ENCODE peak calls at places on chromosomes 5 and 9, in five cellular contexts. K is SK-N-SH, Z is GM12878, S is H1, W is K562. C is an unnamed sample.

GRCh38 chr5:52809884-52810283 is 22.2 kb downstream of the ITGA1 start:
- DNase-seq in K (no peak), Z (no peak), S (no peak), W (no peak), C (no peak)

GRCh38 chr9:76218868-76219462 is 175.3 kb downstream of the RFK start:
- DNase-seq in S (no peak), Z (no peak), W (no peak), K (no peak), C (no peak)

GRCh38 chr5:135034186-135034962 is at the start of gene PITX1:
- DNase-seq in W (peak; percentile 95), K (peak; percentile 70), S (no peak), Z (no peak), C (peak; percentile 52)

GRCh38 chr9:98429613-98430012 is 174.2 kb upstream of the TBC1D2 start:
- DNase-seq in K (no peak), Z (no peak), S (no peak), W (peak; percentile 49), C (no peak)

GRCh38 chr9:97438666-97439065 is 26.8 kb downstream of the TDRD7 start:
- DNase-seq in Z (no peak), W (no peak), K (no peak), S (no peak), C (no peak)

GRCh38 chr9:135297716-135298075 is 181.9 kb upstream of the PPP1R26 start:
- DNase-seq in K (no peak), W (no peak), S (no peak), Z (no peak), C (no peak)

GRCh38 chr5:124057161-124057814 is 545.3 kb downstream of the CSNK1G3 start:
- DNase-seq in K (no peak), Z (peak; percentile 47), W (no peak), S (no peak), C (no peak)

GRCh38 chr5:172920447-172920849 is 38.8 kb upstream of the RPL26L1 start:
- DNase-seq in K (no peak), S (no peak), Z (no peak), W (peak; percentile 32), C (no peak)

GRCh38 chr5:87155076-87155475 is 112.6 kb upstream of the RASA1 start:
- DNase-seq in K (no peak), W (no peak), Z (no peak), S (no peak), C (no peak)

GRCh38 chr9:79591463-79591862 is 19.7 kb downstream of the TLE4 start:
- DNase-seq in W (no peak), S (no peak), K (no peak), Z (no peak), C (no peak)
- TF ChIP-seq GABPA in W (no peak), S (no peak), K (no peak), Z (no peak), C (no peak)

GRCh38 chr9:134174526-134175290 is 10.3 kb upstream of the RNU6ATAC start:
- DNase-seq in S (no peak), Z (no peak), W (no peak), K (no peak), C (no peak)
- H4K20me1 ChIP-seq in S (no peaks in the 10 kb centered on the region), Z (no peaks in the 10 kb centered on the region), W (no peaks in the 10 kb centered on the region), K (no peaks in the 10 kb centered on the region), C (no peaks in the 10 kb centered on the region)

DNA sequence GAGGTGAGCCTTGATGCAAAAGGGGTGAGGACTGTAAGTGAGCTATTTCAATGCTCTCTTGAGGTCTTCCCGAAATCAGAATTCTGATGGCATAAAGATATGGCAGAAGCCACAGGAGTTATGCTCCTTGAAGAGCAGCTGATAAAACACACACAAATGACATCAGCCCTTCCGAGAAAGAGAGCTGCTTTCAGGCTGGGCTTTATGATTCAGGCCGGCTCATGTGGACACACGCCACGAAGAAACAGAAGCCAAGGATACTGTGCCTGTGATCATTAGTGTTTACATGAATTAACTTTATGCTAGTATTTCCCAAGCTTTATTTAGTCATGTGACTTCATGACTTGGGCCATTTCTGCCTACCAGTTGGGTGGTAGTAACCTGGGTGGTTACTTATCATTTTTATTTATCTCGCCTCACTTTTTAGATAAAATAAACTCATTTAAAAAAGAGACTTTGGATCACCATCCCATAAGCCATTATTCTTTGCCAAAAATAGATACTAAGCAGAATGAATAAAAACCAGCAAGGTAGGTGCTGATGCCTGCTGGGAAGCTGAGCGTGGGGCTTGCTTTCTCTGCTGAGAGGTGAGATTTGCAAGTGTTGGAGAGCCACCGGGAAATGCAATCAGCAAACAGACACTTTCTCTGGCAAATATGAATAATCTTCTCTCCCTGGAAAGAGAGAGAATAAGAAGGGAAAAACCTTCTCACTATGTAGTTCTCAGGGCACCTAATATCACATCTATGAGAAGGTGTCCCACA is 73.0 kb upstream of the SLC25A51 start:
- DNase-seq in W (peak; percentile 72), K (no peak), Z (no peak), S (no peak), C (no peak)
- TF ChIP-seq GABPA in W (no peak), K (no peak), Z (no peak), S (no peak), C (no peak)

GRCh38 chr9:93467462-93467861 is 14.1 kb upstream of the FAM120AOS start:
- DNase-seq in S (no peak), W (no peak), Z (no peak), K (no peak), C (no peak)

GRCh38 chr9:93467062-93467416 is 13.7 kb upstream of the FAM120AOS start:
- DNase-seq in W (peak; percentile 18), Z (no peak), K (no peak), S (no peak), C (peak; percentile 37)

GRCh38 chr9:93464876-93465275 is 11.5 kb upstream of the FAM120AOS start:
- DNase-seq in S (no peak), Z (no peak), W (peak; percentile 16), K (no peak), C (no peak)

GRCh38 chr9:93465853-93466252 is 12.5 kb upstream of the FAM120AOS start:
- DNase-seq in Z (no peak), S (no peak), K (no peak), W (no peak), C (no peak)

DNA sequence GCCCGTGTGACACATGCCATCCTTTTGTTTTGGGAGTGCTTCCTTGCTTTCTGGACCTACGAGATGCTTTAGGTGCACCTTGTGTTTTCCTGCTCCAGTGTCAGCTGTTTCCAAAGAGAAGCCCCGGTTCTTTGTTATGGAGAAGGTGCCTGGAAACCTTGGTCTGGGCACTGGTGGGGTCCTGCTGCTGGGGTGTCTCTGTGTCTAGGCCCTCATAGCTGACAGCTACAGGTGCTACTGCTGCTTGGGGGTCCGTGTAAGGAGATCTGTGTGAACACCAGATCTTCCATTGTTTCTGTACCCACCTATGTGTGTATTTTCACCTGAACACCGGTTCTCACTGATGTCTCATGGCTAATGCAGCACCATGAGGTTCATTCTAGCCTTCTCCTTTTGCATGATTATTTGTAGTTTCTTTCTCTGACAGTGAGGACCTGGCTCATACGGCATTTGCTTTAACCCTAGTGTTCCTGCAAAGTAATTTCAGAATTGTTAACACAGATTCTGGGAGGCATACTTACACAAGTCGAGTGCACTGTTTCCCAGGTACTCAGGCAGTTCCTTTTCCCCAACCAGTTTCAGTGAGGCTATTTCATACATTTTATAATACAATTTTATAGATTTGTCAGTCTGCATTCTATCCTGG is 13.2 kb upstream of the FAM120AOS start:
- DNase-seq in Z (no peak), S (no peak), W (no peak), K (no peak), C (peak; percentile 9)
- H4K20me1 ChIP-seq in Z (no peaks in the 10 kb centered on the region), S (peaks cover 12% of the 10 kb centered on the region), W (peaks cover 11% of the 10 kb centered on the region), K (peaks cover 52% of the 10 kb centered on the region), C (peaks cover 16% of the 10 kb centered on the region)

GRCh38 chr5:80054682-80055081 is 19.5 kb downstream of the THBS4 start:
- DNase-seq in W (no peak), Z (no peak), K (no peak), S (no peak), C (no peak)

GRCh38 chr5:80061005-80061404 is 25.9 kb downstream of the THBS4 start:
- DNase-seq in W (no peak), S (no peak), K (no peak), Z (no peak), C (no peak)

GRCh38 chr5:80059354-80059980 is 24.3 kb downstream of the THBS4 start:
- DNase-seq in Z (no peak), S (no peak), W (no peak), K (no peak), C (no peak)

GRCh38 chr5:80057121-80057520 is 22.0 kb downstream of the THBS4 start:
- DNase-seq in S (no peak), Z (no peak), W (no peak), K (no peak), C (no peak)

GRCh38 chr5:80055491-80056170 is 20.5 kb downstream of the THBS4 start:
- DNase-seq in W (no peak), S (peak; percentile 9), Z (no peak), K (no peak), C (no peak)
- TF ChIP-seq GABPA in W (no peak), S (no peak), Z (no peak), K (no peak), C (no peak)